ENCODE peak calls at places on chromosomes 12 and 14, in eight cellular contexts. V is C1 segment of cervical spinal cord; F is Panc1; A is tibial nerve; S is AG08395; H is NCI-H774; L is stimulated activated CD8-positive, alpha-beta memory T cell treated with anti-CD3 and anti-CD28 coated beads, Interleukin-4, amount 100 ng/mL, for 4 hours; U is iPS-NIHi11. O is an unnamed sample.

GRCh38 chr14:81162941-81163340 is 57.8 kb downstream of the GTF2A1 start:
- DNase-seq in U (no peak), H (no peak), S (no peak), V (no peak), L (no peak), A (no peak), F (no peak), O (no peak)

GRCh38 chr12:91274886-91275285 is 92.3 kb upstream of the DCN start:
- DNase-seq in U (no peak), A (no peak), H (no peak), L (no peak), V (no peak), F (no peak), S (peak), O (no peak)

GRCh38 chr12:130538343-130539095 is 177.6 kb downstream of the RIMBP2 start:
- DNase-seq in H (no peak), U (no peak), A (no peak), S (no peak), L (no peak), V (no peak), F (no peak), O (no peak)

GRCh38 chr12:51362307-51362706 is 15.8 kb upstream of the CELA1 start:
- DNase-seq in H (no peak), S (no peak), F (no peak), V (no peak), A (no peak), L (no peak), U (no peak), O (no peak)

GRCh38 chr12:108612788-108613282 is 15.0 kb upstream of the TMEM119 start:
- DNase-seq in U (peak), S (no peak), V (no peak), L (no peak), H (no peak), F (no peak), A (no peak), O (no peak)

GRCh38 chr12:23950011-23950774 is 723 bp upstream of the SOX5 start:
- DNase-seq in U (peak), A (peak), S (no peak), V (no peak), F (no peak), L (no peak), H (peak), O (no peak)

GRCh38 chr12:106696071-106696470 is 78.4 kb upstream of the RIC8B start:
- DNase-seq in A (no peak), S (no peak), U (no peak), L (no peak), F (no peak), V (no peak), H (no peak), O (no peak)

GRCh38 chr14:105414456-105415371 is 4.9 kb upstream of the MTA1 start:
- DNase-seq in V (no peak), H (peak), F (no peak), L (peak), S (peak), U (peak), A (peak), O (no peak)

GRCh38 chr14:92644166-92644565 is 104.3 kb downstream of the LGMN start:
- DNase-seq in L (no peak), S (peak), V (no peak), F (no peak), U (no peak), H (no peak), A (no peak), O (no peak)

GRCh38 chr12:119829439-119829838 is 47.7 kb downstream of the CIT start:
- DNase-seq in S (no peak), V (no peak), H (no peak), A (no peak), L (no peak), F (no peak), U (no peak), O (no peak)

GRCh38 chr14:59190372-59190771 is 1.9 kb downstream of the DAAM1 start:
- DNase-seq in F (no peak), S (peak), U (peak), A (no peak), L (no peak), H (no peak), V (no peak), O (no peak)

GRCh38 chr14:50882932-50883826 is 11.3 kb downstream of the ABHD12B start:
- DNase-seq in F (no peak), S (no peak), V (no peak), L (no peak), A (no peak), H (no peak), U (no peak), O (no peak)

GRCh38 chr14:91300283-91300841 is 55.9 kb upstream of the GPR68 start:
- DNase-seq in L (no peak), A (no peak), V (no peak), H (no peak), F (no peak), U (no peak), S (no peak), O (no peak)

GRCh38 chr12:123097521-123098084 is 53.3 kb downstream of the PITPNM2 start:
- DNase-seq in U (no peak), A (no peak), H (no peak), V (no peak), F (no peak), L (no peak), S (no peak), O (no peak)

GRCh38 chr14:73236157-73236556 is 1.1 kb upstream of the PAPLN start:
- DNase-seq in S (no peak), V (no peak), U (no peak), A (no peak), L (no peak), H (no peak), F (no peak), O (no peak)

GRCh38 chr14:98513558-98513957 is 758.4 kb downstream of the BCL11B start:
- DNase-seq in A (no peak), F (no peak), S (no peak), L (no peak), U (no peak), V (no peak), H (no peak), O (no peak)

GRCh38 chr12:120692524-120693033 is 5.6 kb downstream of the MLEC start:
- DNase-seq in V (no peak), U (no peak), F (no peak), A (no peak), L (no peak), H (no peak), S (peak), O (no peak)

GRCh38 chr14:55383541-55384140 is 28.0 kb downstream of the ATG14 start:
- DNase-seq in A (no peak), H (no peak), V (no peak), S (no peak), L (no peak), U (no peak), F (no peak), O (no peak)

GRCh38 chr14:105879867-105880561 is 353.6 kb downstream of the TMEM121 start:
- DNase-seq in H (no peak), V (no peak), L (no peak), A (no peak), F (no peak), S (no peak), U (no peak), O (no peak)

GRCh38 chr12:5581616-5582367 is 149.9 kb downstream of the NTF3 start:
- DNase-seq in A (no peak), V (no peak), F (no peak), L (no peak), H (no peak), S (no peak), U (no peak), O (no peak)

GRCh38 chr12:43285248-43285647 is 266.8 kb downstream of the ADAMTS20 start:
- DNase-seq in F (no peak), A (peak), U (no peak), H (no peak), S (peak), V (no peak), L (no peak), O (no peak)

GRCh38 chr14:85415015-85415712 is 114.8 kb upstream of the FLRT2 start:
- DNase-seq in A (peak), F (peak), U (peak), S (peak), V (no peak), L (no peak), H (no peak), O (no peak)